ENCODE peak calls at places on chromosomes 13 and 19, in five cellular contexts. One of them, this sample, is unnamed.

GRCh38 chr19:53785196-53785889 is 38.8 kb downstream of the NLRP12 start:
- DNase-seq in SK-N-SH: no peak
- DNase-seq in IMR-90: no peak
- DNase-seq in K562: no peak
- DNase-seq in A549: no peak
- DNase-seq in this sample: no peak

GRCh38 chr13:40706439-40706838 is 40.0 kb upstream of the FOXO1 start:
- DNase-seq in SK-N-SH: no peak
- DNase-seq in IMR-90: no peak
- DNase-seq in K562: no peak
- DNase-seq in A549: no peak
- DNase-seq in this sample: no peak

GRCh38 chr19:7942981-7943443 is 454 bp downstream of the TIMM44 start:
- DNase-seq in SK-N-SH: peak
- DNase-seq in IMR-90: no peak
- DNase-seq in K562: no peak
- DNase-seq in A549: no peak
- DNase-seq in this sample: no peak

GRCh38 chr13:53010374-53011105 is 18.1 kb upstream of the OLFM4 start:
- DNase-seq in SK-N-SH: no peak
- DNase-seq in A549: no peak
- DNase-seq in IMR-90: no peak
- DNase-seq in K562: no peak
- DNase-seq in this sample: no peak

GRCh38 chr13:35979378-35979911 is 151.7 kb downstream of the DCLK1 start:
- DNase-seq in K562: no peak
- DNase-seq in SK-N-SH: no peak
- DNase-seq in IMR-90: peak
- DNase-seq in A549: no peak
- DNase-seq in this sample: no peak

GRCh38 chr13:104597554-104598240 is 1531.5 kb upstream of the SLC10A2 start:
- DNase-seq in IMR-90: no peak
- DNase-seq in A549: no peak
- DNase-seq in SK-N-SH: no peak
- DNase-seq in K562: no peak
- DNase-seq in this sample: no peak

GRCh38 chr19:13459351-13459750 is 46.9 kb downstream of the CACNA1A start:
- DNase-seq in A549: no peak
- DNase-seq in K562: no peak
- DNase-seq in IMR-90: no peak
- DNase-seq in SK-N-SH: no peak
- DNase-seq in this sample: no peak

GRCh38 chr13:97242755-97243497 is 20.8 kb downstream of the MBNL2 start:
- DNase-seq in K562: no peak
- DNase-seq in A549: no peak
- DNase-seq in SK-N-SH: no peak
- DNase-seq in IMR-90: no peak
- DNase-seq in this sample: no peak

DNA sequence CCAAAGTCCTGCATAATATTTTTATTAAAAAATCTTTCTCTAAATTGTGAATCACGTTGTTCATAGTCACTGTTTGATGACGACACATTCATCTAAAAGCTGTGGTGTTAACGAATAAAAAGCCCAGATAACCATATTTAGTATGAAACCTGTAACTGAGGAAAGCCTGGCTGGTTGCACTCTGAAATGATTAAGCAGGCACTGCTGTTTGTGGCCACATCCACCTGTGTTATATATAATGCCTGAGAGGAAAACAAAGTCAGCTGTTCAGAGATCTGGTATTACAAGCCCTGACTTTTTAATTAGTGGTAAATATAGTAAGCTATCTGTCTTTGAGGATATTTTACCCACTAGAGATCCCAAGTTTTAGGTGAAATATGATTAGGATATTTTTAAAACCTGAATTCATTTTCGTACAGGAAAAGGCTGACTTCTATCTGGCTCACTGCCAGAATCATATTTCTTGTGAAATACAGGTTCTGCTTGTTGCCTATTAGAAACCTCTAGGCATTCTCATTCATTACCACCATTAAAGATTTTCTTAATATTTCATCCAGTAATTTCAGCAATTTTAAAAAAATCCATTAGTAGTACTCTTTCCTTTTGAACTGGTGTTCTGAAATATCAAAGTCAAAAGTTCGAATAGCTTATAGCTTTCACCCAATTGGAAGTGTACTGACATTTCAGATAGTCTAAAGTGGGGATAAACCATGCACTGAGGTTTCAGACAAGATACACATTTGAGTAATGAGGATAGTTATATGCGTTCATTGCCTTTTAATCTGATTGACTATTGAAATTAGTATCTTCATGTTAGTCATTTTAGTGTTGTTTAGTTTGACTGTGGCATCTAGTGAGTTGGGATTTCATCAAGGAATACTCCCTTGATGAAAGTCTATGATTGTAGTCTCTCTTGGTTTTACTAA is 79.7 kb downstream of the LMO7 start:
- DNase-seq in SK-N-SH: no peak
- DNase-seq in A549: no peak
- DNase-seq in K562: no peak
- DNase-seq in IMR-90: no peak
- DNase-seq in this sample: peak
- TF ChIP-seq RCOR1 in SK-N-SH: no peak
- TF ChIP-seq RCOR1 in A549: no peak
- TF ChIP-seq RCOR1 in K562: no peak
- TF ChIP-seq RCOR1 in IMR-90: no peak
- TF ChIP-seq RCOR1 in this sample: no peak

DNA sequence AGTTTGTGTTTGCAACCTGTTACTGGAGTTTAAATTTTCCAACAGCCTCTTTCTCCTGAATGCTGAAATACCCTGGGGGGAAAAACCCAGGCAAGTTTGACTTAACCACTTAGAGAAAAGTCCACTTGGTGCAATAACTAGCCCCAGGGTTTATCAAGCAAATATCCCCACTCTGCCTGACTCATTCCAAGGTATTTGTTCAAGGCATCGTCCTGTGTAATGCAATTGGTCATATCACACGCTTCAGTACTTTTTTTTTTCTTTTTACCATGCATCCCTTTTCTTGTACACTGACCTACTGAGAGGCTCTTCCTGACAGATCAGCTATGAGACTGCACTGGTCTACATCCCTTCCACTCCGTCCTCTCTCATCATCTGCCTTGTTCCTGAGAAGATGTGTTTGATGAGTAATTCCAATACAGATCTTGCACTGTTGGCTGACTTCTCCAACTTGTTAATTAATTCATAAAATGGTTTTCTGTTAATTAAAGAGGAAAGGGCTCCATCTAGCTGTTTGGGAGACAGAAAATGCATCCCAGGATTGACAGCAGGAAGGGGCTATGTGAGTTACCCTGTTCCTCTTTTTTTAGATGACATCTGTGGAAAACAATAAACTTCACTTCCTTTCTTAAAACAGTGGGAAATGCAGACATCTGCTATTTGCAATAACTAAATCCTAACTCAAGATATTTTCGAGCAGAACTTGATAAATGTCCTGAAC is 212.6 kb upstream of the IRS2 start:
- DNase-seq in SK-N-SH: no peak
- DNase-seq in A549: peak
- DNase-seq in IMR-90: peak
- DNase-seq in K562: no peak
- DNase-seq in this sample: no peak
- TF ChIP-seq RCOR1 in SK-N-SH: no peak
- TF ChIP-seq RCOR1 in A549: no peak
- TF ChIP-seq RCOR1 in IMR-90: peak
- TF ChIP-seq RCOR1 in K562: no peak
- TF ChIP-seq RCOR1 in this sample: no peak

GRCh38 chr13:67223742-67224141 is 6.4 kb downstream of the PCDH9 start:
- DNase-seq in A549: no peak
- DNase-seq in SK-N-SH: no peak
- DNase-seq in IMR-90: peak
- DNase-seq in K562: no peak
- DNase-seq in this sample: no peak

GRCh38 chr13:67224148-67224846 is 5.8 kb downstream of the PCDH9 start:
- DNase-seq in IMR-90: peak
- DNase-seq in SK-N-SH: peak
- DNase-seq in A549: peak
- DNase-seq in K562: peak
- DNase-seq in this sample: no peak

GRCh38 chr13:67227131-67227983 is 2.8 kb downstream of the PCDH9 start:
- DNase-seq in SK-N-SH: no peak
- DNase-seq in A549: no peak
- DNase-seq in K562: no peak
- DNase-seq in IMR-90: no peak
- DNase-seq in this sample: no peak

GRCh38 chr13:67226686-67227085 is 3.5 kb downstream of the PCDH9 start:
- DNase-seq in SK-N-SH: no peak
- DNase-seq in IMR-90: no peak
- DNase-seq in A549: no peak
- DNase-seq in K562: no peak
- DNase-seq in this sample: no peak

GRCh38 chr13:67225252-67226159 is 4.6 kb downstream of the PCDH9 start:
- DNase-seq in IMR-90: no peak
- DNase-seq in K562: no peak
- DNase-seq in SK-N-SH: no peak
- DNase-seq in A549: no peak
- DNase-seq in this sample: no peak
- TF ChIP-seq RCOR1 in IMR-90: no peak
- TF ChIP-seq RCOR1 in K562: no peak
- TF ChIP-seq RCOR1 in SK-N-SH: no peak
- TF ChIP-seq RCOR1 in A549: no peak
- TF ChIP-seq RCOR1 in this sample: no peak

GRCh38 chr19:11554160-11554559 is 4.9 kb downstream of the ELOF1 start:
- DNase-seq in SK-N-SH: no peak
- DNase-seq in A549: no peak
- DNase-seq in IMR-90: no peak
- DNase-seq in K562: no peak
- DNase-seq in this sample: peak
- TF ChIP-seq RCOR1 in SK-N-SH: no peak
- TF ChIP-seq RCOR1 in A549: no peak
- TF ChIP-seq RCOR1 in IMR-90: no peak
- TF ChIP-seq RCOR1 in K562: no peak
- TF ChIP-seq RCOR1 in this sample: no peak

DNA sequence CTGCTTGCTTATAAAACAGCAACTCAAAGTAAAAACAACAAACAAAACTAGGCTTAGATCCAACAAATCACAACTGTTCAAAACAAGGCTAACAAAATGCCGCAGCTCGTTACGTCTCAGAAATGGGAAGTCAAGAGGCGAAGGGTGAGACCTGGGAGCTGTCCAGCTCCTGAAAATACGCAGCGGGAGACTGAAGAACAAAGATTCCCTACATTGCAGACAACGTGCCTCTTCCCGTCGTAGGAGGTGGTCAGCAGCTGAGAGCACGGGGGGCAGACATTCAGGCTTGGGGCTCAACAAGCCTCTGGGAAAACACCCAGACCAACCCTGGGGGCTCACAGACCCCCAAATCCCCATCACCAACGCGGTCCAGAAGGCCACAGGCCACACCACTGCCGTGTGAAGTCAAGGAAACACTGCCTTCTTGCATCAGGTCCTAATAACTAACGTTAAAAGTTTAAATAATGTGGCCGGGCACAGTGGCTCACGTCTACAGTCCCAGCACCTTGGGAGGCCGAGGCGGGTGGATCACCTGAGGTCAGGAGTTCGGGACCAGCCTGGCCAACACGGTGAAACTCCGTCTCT is 13.5 kb downstream of the PLPP2 start:
- DNase-seq in K562: no peak
- DNase-seq in IMR-90: peak
- DNase-seq in A549: no peak
- DNase-seq in SK-N-SH: peak
- DNase-seq in this sample: no peak
- TF ChIP-seq RCOR1 in K562: peak
- TF ChIP-seq RCOR1 in IMR-90: no peak
- TF ChIP-seq RCOR1 in A549: no peak
- TF ChIP-seq RCOR1 in SK-N-SH: no peak
- TF ChIP-seq RCOR1 in this sample: no peak

GRCh38 chr13:89891416-89891815 is 1456.1 kb upstream of the MIR17HG start:
- DNase-seq in K562: no peak
- DNase-seq in IMR-90: no peak
- DNase-seq in SK-N-SH: no peak
- DNase-seq in A549: no peak
- DNase-seq in this sample: no peak
- TF ChIP-seq RCOR1 in K562: no peak
- TF ChIP-seq RCOR1 in IMR-90: no peak
- TF ChIP-seq RCOR1 in SK-N-SH: no peak
- TF ChIP-seq RCOR1 in A549: no peak
- TF ChIP-seq RCOR1 in this sample: no peak

GRCh38 chr19:4032436-4032835 is 24.9 kb downstream of the PIAS4 start:
- DNase-seq in K562: no peak
- DNase-seq in SK-N-SH: no peak
- DNase-seq in A549: no peak
- DNase-seq in IMR-90: no peak
- DNase-seq in this sample: no peak
- TF ChIP-seq RCOR1 in K562: no peak
- TF ChIP-seq RCOR1 in SK-N-SH: no peak
- TF ChIP-seq RCOR1 in A549: no peak
- TF ChIP-seq RCOR1 in IMR-90: no peak
- TF ChIP-seq RCOR1 in this sample: no peak

DNA sequence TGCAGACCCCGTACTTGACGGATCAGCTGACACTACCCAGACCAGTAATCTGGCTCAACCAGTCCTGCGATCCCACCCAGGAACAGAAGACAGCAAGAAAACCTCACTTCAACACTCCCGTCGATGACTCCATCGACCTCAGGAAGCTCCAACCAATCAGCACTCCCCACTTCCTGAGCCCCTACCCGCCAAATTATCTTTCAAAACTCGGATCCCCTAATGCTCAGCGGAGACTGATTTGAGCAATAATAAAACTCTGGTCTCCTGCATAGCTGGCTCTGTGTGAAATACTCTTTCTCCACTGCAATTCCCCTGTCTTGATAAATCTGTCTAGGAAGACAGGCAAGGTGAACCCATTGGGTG is 1.2 kb downstream of the LSM4 start:
- DNase-seq in SK-N-SH: peak
- DNase-seq in A549: no peak
- DNase-seq in IMR-90: peak
- DNase-seq in K562: no peak
- DNase-seq in this sample: no peak
- TF ChIP-seq RCOR1 in SK-N-SH: no peak
- TF ChIP-seq RCOR1 in A549: no peak
- TF ChIP-seq RCOR1 in IMR-90: no peak
- TF ChIP-seq RCOR1 in K562: no peak
- TF ChIP-seq RCOR1 in this sample: no peak

GRCh38 chr13:26837102-26837501 is 76.5 kb upstream of the GPR12 start:
- DNase-seq in IMR-90: no peak
- DNase-seq in K562: no peak
- DNase-seq in SK-N-SH: no peak
- DNase-seq in A549: no peak
- DNase-seq in this sample: no peak

GRCh38 chr13:26837997-26838396 is 77.4 kb upstream of the GPR12 start:
- DNase-seq in IMR-90: no peak
- DNase-seq in A549: no peak
- DNase-seq in K562: no peak
- DNase-seq in SK-N-SH: no peak
- DNase-seq in this sample: no peak

GRCh38 chr13:26838821-26839220 is 78.2 kb upstream of the GPR12 start:
- DNase-seq in A549: no peak
- DNase-seq in IMR-90: no peak
- DNase-seq in SK-N-SH: no peak
- DNase-seq in K562: no peak
- DNase-seq in this sample: no peak

GRCh38 chr13:26839682-26840081 is 79.1 kb upstream of the GPR12 start:
- DNase-seq in A549: no peak
- DNase-seq in K562: no peak
- DNase-seq in IMR-90: no peak
- DNase-seq in SK-N-SH: no peak
- DNase-seq in this sample: no peak
- TF ChIP-seq RCOR1 in A549: no peak
- TF ChIP-seq RCOR1 in K562: no peak
- TF ChIP-seq RCOR1 in IMR-90: no peak
- TF ChIP-seq RCOR1 in SK-N-SH: no peak
- TF ChIP-seq RCOR1 in this sample: no peak

This sample was measured in GM12878.